ENCODE peak calls at places on chromosomes 6 and 20, in four cellular contexts. D is neuronal stem cell, B is IMR-90, T is mesenchymal stem cell. C is an unnamed sample.

GRCh38 chr6:684831-685636 is 7.9 kb downstream of the EXOC2 start:
- DNase-seq in B (peak), T (peak), D (no peak), C (no peak)

GRCh38 chr6:134123666-134124208 is 71.3 kb upstream of the SLC2A12 start:
- DNase-seq in D (peak), B (peak), T (peak), C (peak)

GRCh38 chr20:63555661-63556381 is 1.9 kb downstream of the FNDC11 start:
- DNase-seq in D (no peak), T (no peak), B (no peak), C (no peak)

GRCh38 chr20:63602321-63602720 is 24.6 kb downstream of the GMEB2 start:
- DNase-seq in T (no peak), B (no peak), D (no peak), C (no peak)

GRCh38 chr20:8798505-8798904 is 270.4 kb upstream of the PLCB4 start:
- DNase-seq in B (no peak), T (peak), D (no peak), C (no peak)

GRCh38 chr6:41698350-41698781 is 37.0 kb downstream of the TFEB start:
- DNase-seq in T (peak), D (no peak), B (peak), C (no peak)

GRCh38 chr6:78593898-78594666 is 273.3 kb upstream of the IRAK1BP1 start:
- DNase-seq in B (peak), D (no peak), T (no peak), C (no peak)

GRCh38 chr6:134177753-134178229 is 125.4 kb upstream of the SLC2A12 start:
- DNase-seq in B (peak), D (no peak), T (peak), C (no peak)

DNA sequence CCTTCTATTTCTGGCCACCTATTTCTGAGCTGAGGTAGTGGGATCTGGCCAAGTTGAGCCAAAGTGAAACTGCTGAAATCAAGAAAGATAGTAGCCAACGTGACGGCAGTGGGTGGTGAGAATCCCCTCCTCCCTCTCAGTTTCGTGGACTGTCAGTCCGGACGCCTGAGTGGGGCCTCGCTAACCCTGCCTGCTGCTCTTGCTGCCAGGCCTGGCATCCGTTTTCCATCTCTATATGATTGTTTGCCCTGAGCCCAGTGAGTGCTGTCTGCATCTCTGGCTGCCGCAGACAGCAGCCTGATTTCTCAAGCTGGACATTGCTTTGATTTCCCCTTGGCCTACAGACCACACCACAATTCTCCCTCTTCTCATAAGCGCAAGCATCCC is 23.5 kb upstream of the PAX1 start:
- DNase-seq in T (no peak), B (no peak), D (no peak), C (no peak)
- H3K4me3 ChIP-seq in T (no peak), B (no peak), D (no peak), C (no peak)

DNA sequence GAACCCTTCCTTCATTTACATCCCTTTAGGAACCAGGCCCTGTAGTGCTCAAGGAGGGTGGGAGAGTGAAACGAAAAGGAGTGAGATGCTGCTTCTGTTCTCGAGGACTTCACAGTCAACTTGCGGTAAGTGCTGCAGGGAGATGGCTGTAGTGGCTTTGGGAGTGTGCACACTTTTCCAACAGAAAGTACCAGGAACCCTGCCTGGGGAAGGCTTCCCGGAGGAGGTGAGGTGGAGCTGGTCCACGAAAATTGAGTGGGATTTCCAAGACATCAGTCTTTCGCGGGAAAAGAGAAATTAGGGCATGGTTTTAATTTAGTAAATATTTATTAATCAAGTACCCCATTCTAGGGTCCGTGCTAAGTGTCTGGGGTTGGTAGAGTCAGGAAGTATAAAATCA is 12.7 kb downstream of the TRIM31 start:
- DNase-seq in B (no peak), T (no peak), D (no peak), C (no peak)
- H2BK15ac ChIP-seq in B (no peak), T (no peak), D (no peak), C (no peak)

GRCh38 chr6:68559052-68559451 is 76.0 kb upstream of the ADGRB3 start:
- DNase-seq in D (no peak), T (no peak), B (no peak), C (peak)
- H3K4me2 ChIP-seq in D (no peak), T (no peak), B (no peak), C (no peak)

DNA sequence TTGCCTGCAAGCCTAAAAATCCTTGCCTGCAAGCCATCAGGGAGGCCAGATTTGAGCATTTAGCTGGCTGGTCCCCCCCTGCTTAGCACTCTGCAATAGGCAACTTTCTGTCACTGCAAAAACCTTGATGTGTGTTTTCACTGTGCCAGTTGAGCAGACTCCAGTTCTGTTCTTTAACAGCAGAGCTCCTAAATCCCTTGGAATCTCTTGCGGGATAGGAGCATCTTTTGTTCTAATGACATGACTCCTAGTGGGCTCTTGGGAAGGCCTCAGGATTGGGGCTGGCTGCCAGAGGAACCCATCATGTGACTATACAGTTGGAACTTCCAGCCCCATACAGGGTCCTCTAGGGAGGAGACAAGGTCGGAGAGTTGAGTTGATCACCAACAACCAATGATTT is 50.4 kb downstream of the FAM184A start:
- DNase-seq in B (no peak), T (no peak), D (no peak), C (peak)
- H3K4me3 ChIP-seq in B (no peak), T (no peak), D (no peak), C (no peak)

GRCh38 chr6:33204165-33204414 is 365 bp upstream of the HSD17B8 start:
- DNase-seq in B (no peak), D (no peak), T (no peak), C (no peak)

GRCh38 chr6:33203443-33204164 is 851 bp upstream of the HSD17B8 start:
- DNase-seq in T (peak), B (no peak), D (no peak), C (no peak)

GRCh38 chr6:33205172-33206026 is 944 bp downstream of the HSD17B8 start:
- DNase-seq in B (peak), T (peak), D (no peak), C (peak)

GRCh38 chr6:33206027-33206863 is 1.8 kb downstream of the HSD17B8 start:
- DNase-seq in B (no peak), T (peak), D (no peak), C (no peak)

DNA sequence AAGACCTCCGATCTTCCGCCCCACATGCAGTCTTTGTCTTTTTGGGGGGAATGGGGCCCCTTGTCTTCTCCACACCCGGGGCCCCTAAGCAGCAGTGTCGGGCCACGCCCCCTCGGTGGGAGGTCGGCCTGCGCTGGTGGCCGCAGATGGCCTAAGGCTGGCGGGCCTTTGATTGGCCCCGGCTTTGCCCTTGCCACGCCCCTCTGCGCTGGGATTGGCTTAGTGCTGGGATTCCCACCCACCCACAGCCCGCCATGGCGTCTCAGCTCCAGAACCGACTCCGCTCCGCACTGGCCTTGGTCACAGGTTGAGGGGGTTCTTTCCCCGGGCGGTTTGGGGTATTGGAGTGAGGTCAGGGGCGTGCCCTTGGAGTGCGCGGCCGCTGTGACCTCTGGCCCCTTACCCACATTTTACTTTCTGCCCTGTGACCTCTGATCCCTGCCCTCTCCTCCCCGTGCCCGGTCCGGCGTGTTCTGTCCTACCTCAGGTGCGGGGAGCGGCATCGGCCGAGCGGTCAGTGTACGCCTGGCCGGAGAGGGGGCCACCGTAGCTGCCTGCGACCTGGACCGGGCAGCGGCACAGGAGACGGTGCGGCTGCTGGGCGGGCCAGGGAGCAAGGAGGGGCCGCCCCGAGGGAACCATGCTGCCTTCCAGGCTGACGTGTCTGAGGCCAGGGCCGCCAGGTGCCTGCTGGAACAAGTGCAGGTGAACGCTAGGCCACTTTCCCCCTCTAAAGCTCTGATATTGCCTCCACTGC is at the start of gene HSD17B8:
- DNase-seq in D (peak), B (peak), T (peak), C (peak)
- H2BK15ac ChIP-seq in D (peak), B (no peak), T (no peak), C (no peak)

GRCh38 chr6:151111670-151112069 is 128.1 kb upstream of the AKAP12 start:
- DNase-seq in D (no peak), B (no peak), T (no peak), C (no peak)

GRCh38 chr6:151113641-151114040 is 126.1 kb upstream of the AKAP12 start:
- DNase-seq in D (no peak), T (no peak), B (no peak), C (no peak)

GRCh38 chr6:151108548-151108947 is 131.2 kb upstream of the AKAP12 start:
- DNase-seq in B (no peak), D (no peak), T (peak), C (no peak)

GRCh38 chr6:151109361-151109760 is 130.4 kb upstream of the AKAP12 start:
- DNase-seq in T (peak), B (peak), D (no peak), C (no peak)

DNA sequence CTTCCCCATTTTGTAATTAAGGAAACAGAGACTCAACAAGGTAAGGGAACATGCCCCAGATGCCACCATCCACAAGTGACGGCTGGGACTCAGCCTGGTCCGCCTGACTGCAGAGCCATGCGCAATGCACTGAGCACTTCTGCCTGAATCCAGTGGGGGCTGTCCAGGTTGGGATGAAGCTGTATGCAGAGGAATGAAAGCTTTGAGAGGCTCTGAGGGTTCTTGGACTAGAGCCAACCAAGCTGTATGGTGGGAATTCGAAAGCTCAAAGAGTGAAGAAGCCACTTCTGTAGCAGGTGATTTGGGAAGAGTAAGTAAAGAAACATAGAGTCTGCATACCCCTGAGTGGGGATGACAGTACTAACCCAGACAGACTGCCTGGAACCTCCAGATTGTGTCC is 127.6 kb upstream of the AKAP12 start:
- DNase-seq in D (no peak), T (no peak), B (no peak), C (no peak)
- H3K4me2 ChIP-seq in D (no peak), T (no peak), B (no peak), C (no peak)

DNA sequence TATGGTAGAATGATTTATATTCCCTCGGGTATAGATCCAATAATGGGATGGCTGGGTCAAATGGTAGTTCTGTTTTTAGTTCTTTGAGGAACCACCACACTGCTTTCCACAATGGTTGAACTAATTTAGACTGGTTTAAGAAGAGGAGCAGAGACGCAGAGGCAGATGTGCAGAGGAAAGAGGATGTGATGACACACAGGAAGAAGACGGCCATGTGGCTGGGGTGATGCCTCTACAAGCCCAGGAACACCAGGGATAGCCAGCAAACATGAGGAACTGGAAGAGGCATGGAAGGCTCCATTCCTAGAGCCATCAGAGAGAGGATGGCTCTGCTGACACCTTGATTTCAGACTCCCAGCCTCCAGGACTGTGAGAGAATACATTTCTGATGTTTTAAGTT is 218.3 kb upstream of the DTNBP1 start:
- DNase-seq in D (no peak), T (no peak), B (no peak), C (no peak)
- H3K4me3 ChIP-seq in D (no peak), T (no peak), B (no peak), C (no peak)

GRCh38 chr6:163263998-163264661 is 150.4 kb upstream of the QKI start:
- DNase-seq in D (no peak), T (no peak), B (no peak), C (peak)

GRCh38 chr6:163262080-163262479 is 152.4 kb upstream of the QKI start:
- DNase-seq in T (no peak), D (no peak), B (no peak), C (no peak)

GRCh38 chr6:163261361-163261760 is 153.2 kb upstream of the QKI start:
- DNase-seq in D (no peak), T (no peak), B (no peak), C (peak)

GRCh38 chr6:163264662-163265035 is 149.9 kb upstream of the QKI start:
- DNase-seq in B (no peak), T (no peak), D (no peak), C (no peak)

DNA sequence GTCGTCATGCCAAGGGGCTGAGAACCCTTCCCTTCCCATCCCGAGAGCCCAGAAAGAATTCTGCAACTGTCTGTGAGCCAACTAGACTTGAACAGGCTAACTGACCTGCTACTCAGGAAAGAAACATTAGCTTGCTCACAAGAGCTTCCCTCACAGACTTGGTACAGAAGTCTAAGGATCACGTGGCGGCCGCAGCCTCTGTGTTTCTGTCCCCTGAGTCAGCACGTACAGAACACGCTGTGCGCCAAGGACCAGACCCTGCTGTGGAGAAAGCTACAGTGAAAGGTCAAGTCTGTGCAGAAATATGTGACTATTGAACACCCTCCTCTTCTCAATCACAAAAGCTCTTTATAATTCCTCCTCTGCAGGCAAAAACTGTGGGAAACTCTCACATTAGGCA is 151.3 kb upstream of the QKI start:
- DNase-seq in T (peak), B (no peak), D (no peak), C (no peak)
- H2BK15ac ChIP-seq in T (no peak), B (no peak), D (no peak), C (no peak)